ENCODE peak calls at places on chromosomes 5 and 9, in four cellular contexts. One of them, this sample, is unnamed.

GRCh38 chr9:131273146-131273545 is 3.2 kb downstream of the FAM78A start:
- DNase-seq in OCI-LY7: peak
- DNase-seq in PC-9: no peak
- DNase-seq in SK-N-SH: no peak
- DNase-seq in this sample: no peak

GRCh38 chr5:178711572-178711971 is 18.9 kb downstream of the ZNF354A start:
- DNase-seq in OCI-LY7: no peak
- DNase-seq in PC-9: no peak
- DNase-seq in SK-N-SH: no peak
- DNase-seq in this sample: no peak

GRCh38 chr5:65791721-65792698 is 70.0 kb downstream of the NLN start:
- DNase-seq in OCI-LY7: no peak
- DNase-seq in PC-9: no peak
- DNase-seq in SK-N-SH: no peak
- DNase-seq in this sample: no peak

GRCh38 chr5:32110081-32110696 is 63.9 kb downstream of the GOLPH3 start:
- DNase-seq in OCI-LY7: no peak
- DNase-seq in PC-9: no peak
- DNase-seq in SK-N-SH: no peak
- DNase-seq in this sample: no peak

GRCh38 chr5:174503461-174504265 is 220.7 kb upstream of the MSX2 start:
- DNase-seq in OCI-LY7: no peak
- DNase-seq in PC-9: peak
- DNase-seq in SK-N-SH: no peak
- DNase-seq in this sample: peak

GRCh38 chr9:132892383-132892782 is 13.7 kb downstream of the SPACA9 start:
- DNase-seq in OCI-LY7: no peak
- DNase-seq in PC-9: no peak
- DNase-seq in SK-N-SH: no peak
- DNase-seq in this sample: no peak

GRCh38 chr9:34809504-34810186 is 99.7 kb upstream of the CCL21 start:
- DNase-seq in OCI-LY7: no peak
- DNase-seq in PC-9: no peak
- DNase-seq in SK-N-SH: peak
- DNase-seq in this sample: no peak

GRCh38 chr5:1730487-1730847 is 69.2 kb downstream of the MRPL36 start:
- DNase-seq in OCI-LY7: no peak
- DNase-seq in PC-9: no peak
- DNase-seq in SK-N-SH: peak
- DNase-seq in this sample: no peak

GRCh38 chr9:13387668-13388124 is 108.2 kb upstream of the MPDZ start:
- DNase-seq in OCI-LY7: no peak
- DNase-seq in PC-9: no peak
- DNase-seq in SK-N-SH: no peak
- DNase-seq in this sample: no peak

GRCh38 chr9:29514336-29514735 is 1941.1 kb upstream of the C9orf72 start:
- DNase-seq in OCI-LY7: no peak
- DNase-seq in PC-9: no peak
- DNase-seq in SK-N-SH: no peak
- DNase-seq in this sample: no peak

GRCh38 chr9:123561055-123561454 is 205.1 kb downstream of the CRB2 start:
- DNase-seq in OCI-LY7: no peak
- DNase-seq in PC-9: no peak
- DNase-seq in SK-N-SH: no peak
- DNase-seq in this sample: no peak

GRCh38 chr5:160472482-160472881 is 50.8 kb downstream of the PTTG1 start:
- DNase-seq in OCI-LY7: no peak
- DNase-seq in PC-9: no peak
- DNase-seq in SK-N-SH: no peak
- DNase-seq in this sample: no peak

GRCh38 chr9:17614929-17615328 is 36.1 kb downstream of the SH3GL2 start:
- DNase-seq in OCI-LY7: no peak
- DNase-seq in PC-9: no peak
- DNase-seq in SK-N-SH: no peak
- DNase-seq in this sample: no peak

GRCh38 chr9:33198163-33198562 is 31.0 kb upstream of the B4GALT1 start:
- DNase-seq in OCI-LY7: no peak
- DNase-seq in PC-9: no peak
- DNase-seq in SK-N-SH: no peak
- DNase-seq in this sample: no peak

GRCh38 chr5:158451203-158451982 is 592.4 kb upstream of the CLINT1 start:
- DNase-seq in OCI-LY7: no peak
- DNase-seq in PC-9: no peak
- DNase-seq in SK-N-SH: peak
- DNase-seq in this sample: no peak

GRCh38 chr5:93891491-93892480 is 150.4 kb upstream of the POU5F2 start:
- DNase-seq in OCI-LY7: no peak
- DNase-seq in PC-9: no peak
- DNase-seq in SK-N-SH: no peak
- DNase-seq in this sample: no peak

GRCh38 chr5:73311291-73312110 is 137.1 kb downstream of the FOXD1 start:
- DNase-seq in OCI-LY7: no peak
- DNase-seq in PC-9: no peak
- DNase-seq in SK-N-SH: no peak
- DNase-seq in this sample: no peak

GRCh38 chr9:114995681-114996221 is 65.4 kb upstream of the TNFSF8 start:
- DNase-seq in OCI-LY7: no peak
- DNase-seq in PC-9: no peak
- DNase-seq in SK-N-SH: no peak
- DNase-seq in this sample: no peak

GRCh38 chr5:72452515-72453259 is 54.5 kb downstream of the ZNF366 start:
- DNase-seq in OCI-LY7: no peak
- DNase-seq in PC-9: peak
- DNase-seq in SK-N-SH: no peak
- DNase-seq in this sample: peak

GRCh38 chr9:20312732-20313131 is 309.6 kb downstream of the MLLT3 start:
- DNase-seq in OCI-LY7: no peak
- DNase-seq in PC-9: no peak
- DNase-seq in SK-N-SH: no peak
- DNase-seq in this sample: no peak

GRCh38 chr9:128128836-128129590 is 1.5 kb upstream of the PTGES2 start:
- DNase-seq in OCI-LY7: no peak
- DNase-seq in PC-9: no peak
- DNase-seq in SK-N-SH: no peak
- DNase-seq in this sample: no peak

GRCh38 chr5:162096448-162096847 is 28.9 kb downstream of the GABRG2 start:
- DNase-seq in OCI-LY7: no peak
- DNase-seq in PC-9: no peak
- DNase-seq in SK-N-SH: no peak
- DNase-seq in this sample: no peak

GRCh38 chr9:35001285-35001677 is 11.7 kb downstream of the DNAJB5 start:
- DNase-seq in OCI-LY7: no peak
- DNase-seq in PC-9: no peak
- DNase-seq in SK-N-SH: no peak
- DNase-seq in this sample: no peak

GRCh38 chr9:5529683-5530221 is 19.4 kb downstream of the PDCD1LG2 start:
- DNase-seq in OCI-LY7: peak
- DNase-seq in PC-9: peak
- DNase-seq in SK-N-SH: no peak
- DNase-seq in this sample: no peak

GRCh38 chr9:134441227-134442086 is 115.2 kb downstream of the RXRA start:
- DNase-seq in OCI-LY7: no peak
- DNase-seq in PC-9: no peak
- DNase-seq in SK-N-SH: no peak
- DNase-seq in this sample: no peak

GRCh38 chr5:158013939-158014338 is 155.0 kb upstream of the CLINT1 start:
- DNase-seq in OCI-LY7: peak
- DNase-seq in PC-9: peak
- DNase-seq in SK-N-SH: no peak
- DNase-seq in this sample: no peak

GRCh38 chr5:181024245-181025029 is 15.6 kb upstream of the BTNL9 start:
- DNase-seq in OCI-LY7: no peak
- DNase-seq in PC-9: no peak
- DNase-seq in SK-N-SH: no peak
- DNase-seq in this sample: no peak

GRCh38 chr5:123585871-123586270 is 73.9 kb downstream of the CSNK1G3 start:
- DNase-seq in OCI-LY7: no peak
- DNase-seq in PC-9: no peak
- DNase-seq in SK-N-SH: no peak
- DNase-seq in this sample: no peak

GRCh38 chr9:16899611-16900010 is 29.1 kb upstream of the BNC2 start:
- DNase-seq in OCI-LY7: no peak
- DNase-seq in PC-9: no peak
- DNase-seq in SK-N-SH: no peak
- DNase-seq in this sample: no peak

GRCh38 chr9:129866373-129867137 is 31.3 kb downstream of the USP20 start:
- DNase-seq in OCI-LY7: no peak
- DNase-seq in PC-9: no peak
- DNase-seq in SK-N-SH: no peak
- DNase-seq in this sample: no peak

GRCh38 chr5:68368280-68368679 is 152.7 kb downstream of the PIK3R1 start:
- DNase-seq in OCI-LY7: no peak
- DNase-seq in PC-9: no peak
- DNase-seq in SK-N-SH: no peak
- DNase-seq in this sample: no peak

GRCh38 chr5:176624916-176625315 is 5.4 kb downstream of the SNCB start:
- DNase-seq in OCI-LY7: no peak
- DNase-seq in PC-9: no peak
- DNase-seq in SK-N-SH: no peak
- DNase-seq in this sample: no peak

GRCh38 chr5:57033103-57033502 is 81.2 kb upstream of the MIER3 start:
- DNase-seq in OCI-LY7: no peak
- DNase-seq in PC-9: peak
- DNase-seq in SK-N-SH: no peak
- DNase-seq in this sample: peak

GRCh38 chr5:59483971-59484472 is 409.5 kb downstream of the PDE4D start:
- DNase-seq in OCI-LY7: no peak
- DNase-seq in PC-9: no peak
- DNase-seq in SK-N-SH: peak
- DNase-seq in this sample: no peak

GRCh38 chr9:16787724-16788123 is 82.7 kb downstream of the BNC2 start:
- DNase-seq in OCI-LY7: no peak
- DNase-seq in PC-9: no peak
- DNase-seq in SK-N-SH: no peak
- DNase-seq in this sample: no peak

GRCh38 chr5:126875303-126875785 is 98.4 kb downstream of the LMNB1 start:
- DNase-seq in OCI-LY7: no peak
- DNase-seq in PC-9: no peak
- DNase-seq in SK-N-SH: no peak
- DNase-seq in this sample: no peak

GRCh38 chr9:133534346-133535284 is at the start of gene ADAMTSL2:
- DNase-seq in OCI-LY7: no peak
- DNase-seq in PC-9: no peak
- DNase-seq in SK-N-SH: peak
- DNase-seq in this sample: no peak

DNA sequence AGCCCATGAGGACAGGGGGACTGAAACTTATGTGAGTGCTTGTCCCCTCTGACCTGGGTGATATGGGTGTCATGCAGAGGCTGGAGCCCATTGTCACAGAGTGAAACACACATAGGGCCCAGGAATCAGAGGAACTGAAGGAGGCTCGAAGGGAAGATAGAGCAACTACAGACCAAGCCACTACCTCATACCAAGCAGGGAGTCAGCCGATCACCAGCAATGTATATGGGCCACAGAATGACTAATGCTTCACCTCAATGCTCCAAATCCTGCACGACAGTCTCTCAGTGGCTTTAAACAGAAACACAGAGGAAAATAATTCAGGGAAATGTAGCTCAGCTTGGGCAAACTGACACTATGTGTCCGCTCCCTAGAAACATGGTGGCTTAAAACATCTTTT is 8.9 kb upstream of the FBXW11 start:
- DNase-seq in OCI-LY7: no peak
- DNase-seq in PC-9: no peak
- DNase-seq in SK-N-SH: no peak
- DNase-seq in this sample: no peak
- H2AFZ ChIP-seq in OCI-LY7: no peak
- H2AFZ ChIP-seq in PC-9: no peak
- H2AFZ ChIP-seq in SK-N-SH: no peak
- H2AFZ ChIP-seq in this sample: no peak

DNA sequence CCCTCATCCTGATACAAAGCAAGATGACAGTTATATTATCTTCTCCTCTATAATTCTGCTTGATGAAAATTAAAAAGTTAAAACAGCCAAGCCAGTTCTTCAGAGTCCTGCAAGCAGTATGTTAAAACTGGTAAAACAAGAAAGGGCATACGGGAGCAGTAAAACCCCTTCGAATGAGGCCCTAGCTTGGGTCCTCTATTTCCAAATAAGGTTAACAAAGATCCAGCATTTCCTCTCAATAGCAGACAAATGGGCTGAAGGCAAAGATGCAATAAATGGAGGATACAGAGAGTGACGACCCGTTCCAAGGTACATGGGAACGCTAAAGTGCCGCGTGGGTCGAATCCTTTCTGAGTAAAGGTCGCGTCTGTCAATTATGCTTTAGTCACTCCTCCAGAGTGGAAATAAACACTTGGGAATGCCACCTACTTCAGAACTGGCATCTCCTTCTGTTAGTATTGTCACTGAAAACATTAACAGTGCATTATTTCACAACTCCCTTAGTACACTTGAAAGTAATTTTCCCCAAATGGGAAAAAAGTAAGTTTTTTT is 24.7 kb downstream of the ARL15 start:
- DNase-seq in OCI-LY7: no peak
- DNase-seq in PC-9: no peak
- DNase-seq in SK-N-SH: no peak
- DNase-seq in this sample: no peak
- H2AFZ ChIP-seq in OCI-LY7: no peak
- H2AFZ ChIP-seq in PC-9: no peak
- H2AFZ ChIP-seq in SK-N-SH: no peak
- H2AFZ ChIP-seq in this sample: no peak

GRCh38 chr9:136849038-136849959 is at the start of gene PHPT1:
- DNase-seq in OCI-LY7: peak
- DNase-seq in PC-9: peak
- DNase-seq in SK-N-SH: peak
- DNase-seq in this sample: peak
- H2AFZ ChIP-seq in OCI-LY7: peak
- H2AFZ ChIP-seq in PC-9: peak
- H2AFZ ChIP-seq in SK-N-SH: peak
- H2AFZ ChIP-seq in this sample: no peak

GRCh38 chr9:98637381-98637780 is 71.4 kb downstream of the GABBR2 start:
- DNase-seq in OCI-LY7: no peak
- DNase-seq in PC-9: no peak
- DNase-seq in SK-N-SH: no peak
- DNase-seq in this sample: no peak

GRCh38 chr9:98634680-98635079 is 74.1 kb downstream of the GABBR2 start:
- DNase-seq in OCI-LY7: no peak
- DNase-seq in PC-9: no peak
- DNase-seq in SK-N-SH: no peak
- DNase-seq in this sample: no peak

GRCh38 chr9:98632839-98633238 is 75.9 kb downstream of the GABBR2 start:
- DNase-seq in OCI-LY7: no peak
- DNase-seq in PC-9: no peak
- DNase-seq in SK-N-SH: no peak
- DNase-seq in this sample: no peak

GRCh38 chr9:98639133-98639532 is 69.6 kb downstream of the GABBR2 start:
- DNase-seq in OCI-LY7: no peak
- DNase-seq in PC-9: no peak
- DNase-seq in SK-N-SH: no peak
- DNase-seq in this sample: no peak

DNA sequence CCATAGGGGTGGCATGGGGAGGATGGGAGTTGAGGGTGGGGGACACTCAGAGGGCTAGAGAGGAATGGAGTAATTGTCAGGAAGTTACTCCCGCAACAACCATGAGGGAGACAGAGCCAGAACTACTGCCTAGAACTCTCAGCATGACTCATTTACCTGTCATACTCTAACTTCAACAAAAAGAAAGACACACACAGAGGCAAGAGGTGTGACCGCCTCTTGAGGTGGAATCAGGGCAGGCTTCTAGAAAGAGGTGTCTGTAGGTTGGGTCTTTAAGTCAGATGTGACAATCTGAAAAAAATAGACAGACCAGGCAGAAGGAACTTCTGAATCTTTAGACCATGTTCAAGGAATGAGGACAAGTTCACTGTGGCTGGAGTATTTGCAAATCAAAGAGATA is 73.4 kb downstream of the GABBR2 start:
- DNase-seq in OCI-LY7: no peak
- DNase-seq in PC-9: peak
- DNase-seq in SK-N-SH: no peak
- DNase-seq in this sample: no peak
- H2AFZ ChIP-seq in OCI-LY7: no peak
- H2AFZ ChIP-seq in PC-9: no peak
- H2AFZ ChIP-seq in SK-N-SH: no peak
- H2AFZ ChIP-seq in this sample: no peak

This sample was measured in HCT116.